ENCODE peak calls at places on chromosomes 13 and 19, in four cellular contexts. B, M, N and I are unnamed samples.

GRCh38 chr19:38727868-38728660 is 16.2 kb downstream of the CAPN12 start:
- DNase-seq in M (peak), B (peak), N (no peak), I (no peak)

GRCh38 chr19:16386619-16387240 is 62.1 kb downstream of the KLF2 start:
- DNase-seq in N (peak), B (peak), M (no peak), I (peak)

GRCh38 chr13:99990045-99990977 is 8.7 kb downstream of the ZIC2 start:
- DNase-seq in M (no peak), B (peak), N (no peak), I (peak)

GRCh38 chr19:23770672-23771250 is 12.1 kb upstream of the ZNF681 start:
- DNase-seq in M (no peak), N (no peak), B (no peak), I (no peak)

GRCh38 chr13:99280166-99280565 is 22.0 kb upstream of the GPR18 start:
- DNase-seq in M (no peak), B (no peak), N (no peak), I (no peak)

GRCh38 chr13:99354371-99354951 is 47.3 kb upstream of the GPR183 start:
- DNase-seq in M (no peak), N (no peak), B (no peak), I (no peak)

GRCh38 chr13:98141938-98142426 is 912 bp upstream of the FARP1 start:
- DNase-seq in N (no peak), M (peak), B (no peak), I (peak)

GRCh38 chr19:2385053-2385721 is 25.1 kb downstream of the TMPRSS9 start:
- DNase-seq in B (peak), M (peak), N (peak), I (peak)

GRCh38 chr19:13094771-13095392 is 7.8 kb downstream of the LYL1 start:
- DNase-seq in B (no peak), M (no peak), N (no peak), I (no peak)

GRCh38 chr19:10151521-10151920 is 31.8 kb upstream of the EIF3G start:
- DNase-seq in B (no peak), N (no peak), M (no peak), I (no peak)

GRCh38 chr19:5588441-5588840 is 20.7 kb upstream of the TINCR start:
- DNase-seq in N (no peak), B (peak), M (no peak), I (no peak)

GRCh38 chr19:41586064-41586463 is 10.1 kb downstream of the CEACAM21 start:
- DNase-seq in M (no peak), B (no peak), N (no peak), I (no peak)

GRCh38 chr13:43054803-43055802 is 31.7 kb downstream of the DNAJC15 start:
- DNase-seq in M (peak), N (no peak), B (peak), I (peak)

GRCh38 chr13:113350065-113350937 is 13.6 kb downstream of the GRTP1 start:
- DNase-seq in B (no peak), N (no peak), M (no peak), I (no peak)
- TF ChIP-seq CTCF in B (no peak), N (no peak), M (no peak), I (no peak)

DNA sequence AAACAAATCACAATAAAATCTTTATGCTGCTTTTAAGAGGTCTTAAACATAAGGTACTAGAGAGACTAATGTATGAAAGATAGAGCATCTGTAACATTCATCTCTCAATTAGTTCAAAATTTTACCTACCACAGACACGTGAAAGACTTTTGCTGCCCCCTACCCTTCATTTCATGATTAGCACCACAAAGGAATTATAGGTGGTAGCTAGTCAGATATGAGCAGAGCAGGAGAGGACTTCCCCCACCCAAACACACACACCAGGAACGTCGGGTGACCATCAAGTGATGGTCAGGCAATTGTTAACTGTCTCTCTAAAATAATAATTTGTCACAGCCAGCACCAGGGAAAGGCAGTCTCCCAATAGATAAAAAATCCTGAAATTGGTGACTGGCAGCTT is 1531.7 kb upstream of the SPRY2 start:
- DNase-seq in M (no peak), N (peak), B (peak), I (peak)
- TF ChIP-seq CTCF in M (no peak), N (peak), B (peak), I (peak)

DNA sequence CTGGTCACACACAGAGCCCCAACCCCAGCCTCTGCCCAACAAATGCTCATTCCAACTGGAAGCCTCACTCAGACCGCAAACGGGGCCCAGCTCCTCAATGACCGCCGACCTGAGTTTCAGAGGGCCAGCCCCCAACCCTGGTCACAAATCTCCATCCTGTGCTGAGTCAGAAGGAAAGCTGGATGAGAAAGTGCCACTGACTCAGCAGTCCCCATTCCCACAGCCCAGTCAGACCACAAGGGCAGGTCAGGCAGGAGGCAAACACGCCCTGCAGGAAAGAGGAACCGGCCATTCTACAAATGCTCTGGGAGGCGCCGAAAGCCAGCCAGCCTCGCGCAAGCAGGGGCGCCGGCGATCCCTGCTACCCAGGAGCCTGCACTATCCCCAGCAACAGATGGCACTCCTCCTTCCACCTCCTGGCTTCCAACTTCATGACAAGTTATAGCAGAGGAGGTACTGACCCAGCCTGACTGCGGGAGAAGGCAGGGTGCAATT is 14.1 kb upstream of the PRKD2 start:
- DNase-seq in B (peak), N (no peak), M (no peak), I (no peak)
- TF ChIP-seq CTCF in B (no peak), N (no peak), M (no peak), I (no peak)

GRCh38 chr19:47002106-47002766 is 17.4 kb upstream of the NPAS1 start:
- DNase-seq in M (no peak), N (no peak), B (no peak), I (no peak)
- TF ChIP-seq CTCF in M (no peak), N (peak), B (peak), I (no peak)

DNA sequence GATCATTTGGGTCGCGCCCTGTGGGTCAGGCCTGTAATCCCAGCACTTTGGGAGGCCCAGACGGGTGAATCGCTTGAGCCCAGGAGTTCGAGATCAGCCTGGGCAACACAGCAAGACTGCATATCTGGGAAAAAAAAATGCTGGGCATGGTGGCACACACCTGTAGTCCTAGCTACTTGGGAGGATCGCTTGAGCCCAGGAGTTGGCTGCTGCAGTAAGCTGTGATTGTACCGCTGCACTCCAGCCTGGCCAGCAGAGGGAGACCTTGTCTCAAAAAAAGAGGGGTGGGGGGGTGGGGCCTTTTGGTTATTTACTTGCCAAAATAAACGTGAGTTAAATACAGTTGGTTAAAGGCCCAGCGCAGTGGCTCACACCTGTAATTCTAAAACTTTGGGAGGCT is 9.8 kb upstream of the ZNF544 start:
- DNase-seq in M (no peak), N (peak), B (no peak), I (peak)
- TF ChIP-seq CTCF in M (no peak), N (peak), B (no peak), I (peak)